ENCODE peak calls at places on chromosomes 12 and 14, in six cellular contexts. One of them, this sample, is unnamed.

GRCh38 chr12:116164976-116165425 is 112.5 kb downstream of the MED13L start:
- DNase-seq in transverse colon: no peak
- DNase-seq in A549: no peak
- DNase-seq in right lobe of liver: no peak
- DNase-seq in GM12892: no peak
- DNase-seq in Peyer's patch: no peak
- DNase-seq in this sample: no peak

GRCh38 chr12:52949413-52950331 is 754 bp downstream of the KRT18 start:
- DNase-seq in transverse colon: peak; percentile 85
- DNase-seq in A549: peak; percentile 87
- DNase-seq in right lobe of liver: no peak
- DNase-seq in GM12892: no peak
- DNase-seq in Peyer's patch: peak; percentile 85
- DNase-seq in this sample: peak; percentile 93

GRCh38 chr14:80202888-80203562 is 8.3 kb downstream of the DIO2 start:
- DNase-seq in transverse colon: peak; percentile 10
- DNase-seq in A549: no peak
- DNase-seq in right lobe of liver: no peak
- DNase-seq in GM12892: no peak
- DNase-seq in Peyer's patch: peak; percentile 49
- DNase-seq in this sample: no peak

GRCh38 chr12:98997-99396 is 32.4 kb downstream of the IQSEC3 start:
- DNase-seq in transverse colon: no peak
- DNase-seq in A549: no peak
- DNase-seq in right lobe of liver: no peak
- DNase-seq in GM12892: no peak
- DNase-seq in Peyer's patch: no peak
- DNase-seq in this sample: no peak

GRCh38 chr12:107670999-107671643 is 14.5 kb upstream of the PWP1 start:
- DNase-seq in transverse colon: peak; percentile 27
- DNase-seq in A549: no peak
- DNase-seq in right lobe of liver: peak; percentile 79
- DNase-seq in GM12892: no peak
- DNase-seq in Peyer's patch: peak; percentile 55
- DNase-seq in this sample: no peak

GRCh38 chr12:53365245-53365904 is 14.6 kb upstream of the SP1 start:
- DNase-seq in transverse colon: no peak
- DNase-seq in A549: no peak
- DNase-seq in right lobe of liver: no peak
- DNase-seq in GM12892: no peak
- DNase-seq in Peyer's patch: no peak
- DNase-seq in this sample: no peak

GRCh38 chr12:70691018-70691672 is 53.9 kb upstream of the PTPRB start:
- DNase-seq in transverse colon: no peak
- DNase-seq in A549: no peak
- DNase-seq in right lobe of liver: no peak
- DNase-seq in GM12892: no peak
- DNase-seq in Peyer's patch: no peak
- DNase-seq in this sample: no peak

GRCh38 chr12:66438601-66439000 is 136.3 kb downstream of the HELB start:
- DNase-seq in transverse colon: no peak
- DNase-seq in A549: no peak
- DNase-seq in right lobe of liver: no peak
- DNase-seq in GM12892: no peak
- DNase-seq in Peyer's patch: no peak
- DNase-seq in this sample: no peak

GRCh38 chr12:114697741-114698565 is 14.0 kb upstream of the TBX3 start:
- DNase-seq in transverse colon: no peak
- DNase-seq in A549: no peak
- DNase-seq in right lobe of liver: no peak
- DNase-seq in GM12892: no peak
- DNase-seq in Peyer's patch: no peak
- DNase-seq in this sample: no peak

GRCh38 chr12:25752910-25753309 is 199.8 kb upstream of the LMNTD1 start:
- DNase-seq in transverse colon: no peak
- DNase-seq in A549: no peak
- DNase-seq in right lobe of liver: no peak
- DNase-seq in GM12892: no peak
- DNase-seq in Peyer's patch: no peak
- DNase-seq in this sample: no peak

GRCh38 chr14:45135659-45136314 is at the start of gene FANCM:
- DNase-seq in transverse colon: peak; percentile 93
- DNase-seq in A549: peak; percentile 89
- DNase-seq in right lobe of liver: peak; percentile 86
- DNase-seq in GM12892: peak; percentile 54
- DNase-seq in Peyer's patch: peak; percentile 96
- DNase-seq in this sample: peak; percentile 36

GRCh38 chr14:45133683-45134050 is 614 bp downstream of the FKBP3 start:
- DNase-seq in transverse colon: no peak
- DNase-seq in A549: no peak
- DNase-seq in right lobe of liver: no peak
- DNase-seq in GM12892: no peak
- DNase-seq in Peyer's patch: no peak
- DNase-seq in this sample: no peak

GRCh38 chr14:45135181-45135580 is 549 bp upstream of the FANCM start:
- DNase-seq in transverse colon: no peak
- DNase-seq in A549: no peak
- DNase-seq in right lobe of liver: no peak
- DNase-seq in GM12892: no peak
- DNase-seq in Peyer's patch: no peak
- DNase-seq in this sample: no peak

GRCh38 chr14:45128963-45129629 is 5.2 kb downstream of the FKBP3 start:
- DNase-seq in transverse colon: no peak
- DNase-seq in A549: no peak
- DNase-seq in right lobe of liver: no peak
- DNase-seq in GM12892: no peak
- DNase-seq in Peyer's patch: no peak
- DNase-seq in this sample: no peak

GRCh38 chr14:45134051-45134958 is at the start of gene FKBP3:
- DNase-seq in transverse colon: peak; percentile 97
- DNase-seq in A549: peak; percentile 97
- DNase-seq in right lobe of liver: peak; percentile 97
- DNase-seq in GM12892: peak; percentile 86
- DNase-seq in Peyer's patch: peak; percentile 99
- DNase-seq in this sample: peak; percentile 79
- TF ChIP-seq POLR2A in transverse colon: peak; percentile 93
- TF ChIP-seq POLR2A in A549: peak; percentile 87
- TF ChIP-seq POLR2A in right lobe of liver: peak; percentile 86
- TF ChIP-seq POLR2A in GM12892: peak; percentile 85
- TF ChIP-seq POLR2A in Peyer's patch: peak; percentile 75
- TF ChIP-seq POLR2A in this sample: peak; percentile 65

DNA sequence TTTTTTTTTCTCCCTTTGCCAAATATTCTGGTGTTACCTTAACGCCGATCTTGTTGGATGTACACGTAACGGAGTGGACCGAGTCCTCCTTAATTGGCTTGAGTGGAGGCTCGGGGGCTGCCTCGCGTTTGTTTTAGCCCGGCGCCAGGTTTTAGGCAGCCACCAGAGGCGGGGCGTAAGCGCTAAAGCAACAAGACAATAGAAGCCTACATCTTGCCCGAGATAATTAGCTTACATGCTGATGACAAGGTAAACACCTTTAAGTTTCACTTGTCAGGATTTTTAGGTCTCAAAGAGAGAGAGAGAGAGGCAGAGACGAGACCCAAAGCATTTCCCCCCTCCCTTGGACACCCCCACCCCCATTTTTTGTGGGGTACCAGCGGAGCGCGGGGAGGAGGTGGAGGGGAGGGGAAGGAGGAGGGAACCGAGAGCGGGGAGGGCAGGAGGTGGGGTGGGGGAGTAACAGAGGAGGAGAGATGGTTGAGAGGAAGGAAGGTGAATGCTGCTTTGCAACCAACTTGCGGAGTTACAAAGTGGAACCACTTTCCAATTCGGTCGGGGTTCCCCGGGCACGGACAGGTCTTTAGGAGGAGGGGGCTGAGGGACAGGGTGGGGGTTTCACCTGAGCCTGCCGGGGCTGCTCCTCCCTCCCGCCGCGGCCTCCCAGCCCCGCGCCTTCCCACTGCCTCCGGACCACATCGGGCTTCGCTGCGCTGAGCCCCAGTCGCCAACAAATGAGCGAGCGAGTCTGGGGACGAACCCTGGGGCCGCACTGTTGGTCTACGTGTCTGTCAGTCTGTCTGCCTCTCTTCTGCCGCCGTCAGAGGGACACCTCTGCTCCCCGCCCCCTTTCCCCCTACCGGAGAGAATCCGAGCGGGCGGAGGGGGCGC is at the start of gene NKX2-1:
- DNase-seq in transverse colon: no peak
- DNase-seq in A549: peak; percentile 43
- DNase-seq in right lobe of liver: no peak
- DNase-seq in GM12892: no peak
- DNase-seq in Peyer's patch: no peak
- DNase-seq in this sample: no peak
- TF ChIP-seq POLR2A in transverse colon: no peak
- TF ChIP-seq POLR2A in A549: no peak
- TF ChIP-seq POLR2A in right lobe of liver: no peak
- TF ChIP-seq POLR2A in GM12892: no peak
- TF ChIP-seq POLR2A in Peyer's patch: no peak
- TF ChIP-seq POLR2A in this sample: no peak

GRCh38 chr12:57549203-57549908 is 488 bp upstream of the KIF5A start:
- DNase-seq in transverse colon: no peak
- DNase-seq in A549: no peak
- DNase-seq in right lobe of liver: no peak
- DNase-seq in GM12892: no peak
- DNase-seq in Peyer's patch: no peak
- DNase-seq in this sample: no peak

GRCh38 chr12:57548488-57548887 is 1.4 kb upstream of the KIF5A start:
- DNase-seq in transverse colon: no peak
- DNase-seq in A549: no peak
- DNase-seq in right lobe of liver: no peak
- DNase-seq in GM12892: no peak
- DNase-seq in Peyer's patch: no peak
- DNase-seq in this sample: no peak

GRCh38 chr12:57545809-57546437 is 1.1 kb downstream of the DCTN2 start:
- DNase-seq in transverse colon: peak; percentile 30
- DNase-seq in A549: no peak
- DNase-seq in right lobe of liver: no peak
- DNase-seq in GM12892: no peak
- DNase-seq in Peyer's patch: peak; percentile 63
- DNase-seq in this sample: no peak

GRCh38 chr12:57546438-57547365 is at the start of gene DCTN2:
- DNase-seq in transverse colon: peak; percentile 97
- DNase-seq in A549: peak; percentile 99
- DNase-seq in right lobe of liver: peak; percentile 96
- DNase-seq in GM12892: peak; percentile 96
- DNase-seq in Peyer's patch: peak; percentile 98
- DNase-seq in this sample: peak; percentile 98

GRCh38 chr12:57547366-57548315 is 649 bp upstream of the DCTN2 start:
- DNase-seq in transverse colon: no peak
- DNase-seq in A549: no peak
- DNase-seq in right lobe of liver: no peak
- DNase-seq in GM12892: no peak
- DNase-seq in Peyer's patch: no peak
- DNase-seq in this sample: no peak
- TF ChIP-seq POLR2A in transverse colon: no peak
- TF ChIP-seq POLR2A in A549: no peak
- TF ChIP-seq POLR2A in right lobe of liver: no peak
- TF ChIP-seq POLR2A in GM12892: no peak
- TF ChIP-seq POLR2A in Peyer's patch: no peak
- TF ChIP-seq POLR2A in this sample: no peak

GRCh38 chr12:103929909-103930786 is at the start of gene HSP90B1:
- DNase-seq in transverse colon: peak; percentile 100
- DNase-seq in A549: peak; percentile 100
- DNase-seq in right lobe of liver: peak; percentile 99
- DNase-seq in GM12892: peak; percentile 95
- DNase-seq in Peyer's patch: peak; percentile 100
- DNase-seq in this sample: peak; percentile 92
- TF ChIP-seq POLR2A in transverse colon: peak; percentile 86
- TF ChIP-seq POLR2A in A549: peak; percentile 96
- TF ChIP-seq POLR2A in right lobe of liver: peak; percentile 98
- TF ChIP-seq POLR2A in GM12892: peak; percentile 98
- TF ChIP-seq POLR2A in Peyer's patch: peak; percentile 77
- TF ChIP-seq POLR2A in this sample: peak; percentile 94

GRCh38 chr14:95533391-95533821 is 1.4 kb upstream of the GLRX5 start:
- DNase-seq in transverse colon: no peak
- DNase-seq in A549: no peak
- DNase-seq in right lobe of liver: no peak
- DNase-seq in GM12892: no peak
- DNase-seq in Peyer's patch: peak; percentile 45
- DNase-seq in this sample: no peak
- TF ChIP-seq POLR2A in transverse colon: no peak
- TF ChIP-seq POLR2A in A549: no peak
- TF ChIP-seq POLR2A in right lobe of liver: no peak
- TF ChIP-seq POLR2A in GM12892: no peak
- TF ChIP-seq POLR2A in Peyer's patch: no peak
- TF ChIP-seq POLR2A in this sample: no peak

GRCh38 chr12:92144631-92145480 is 790 bp downstream of the BTG1 start:
- DNase-seq in transverse colon: peak; percentile 71
- DNase-seq in A549: no peak
- DNase-seq in right lobe of liver: peak; percentile 75
- DNase-seq in GM12892: no peak
- DNase-seq in Peyer's patch: peak; percentile 82
- DNase-seq in this sample: no peak
- TF ChIP-seq POLR2A in transverse colon: peak; percentile 42
- TF ChIP-seq POLR2A in A549: peak; percentile 9
- TF ChIP-seq POLR2A in right lobe of liver: no peak
- TF ChIP-seq POLR2A in GM12892: peak; percentile 65
- TF ChIP-seq POLR2A in Peyer's patch: peak; percentile 34
- TF ChIP-seq POLR2A in this sample: peak; percentile 32

DNA sequence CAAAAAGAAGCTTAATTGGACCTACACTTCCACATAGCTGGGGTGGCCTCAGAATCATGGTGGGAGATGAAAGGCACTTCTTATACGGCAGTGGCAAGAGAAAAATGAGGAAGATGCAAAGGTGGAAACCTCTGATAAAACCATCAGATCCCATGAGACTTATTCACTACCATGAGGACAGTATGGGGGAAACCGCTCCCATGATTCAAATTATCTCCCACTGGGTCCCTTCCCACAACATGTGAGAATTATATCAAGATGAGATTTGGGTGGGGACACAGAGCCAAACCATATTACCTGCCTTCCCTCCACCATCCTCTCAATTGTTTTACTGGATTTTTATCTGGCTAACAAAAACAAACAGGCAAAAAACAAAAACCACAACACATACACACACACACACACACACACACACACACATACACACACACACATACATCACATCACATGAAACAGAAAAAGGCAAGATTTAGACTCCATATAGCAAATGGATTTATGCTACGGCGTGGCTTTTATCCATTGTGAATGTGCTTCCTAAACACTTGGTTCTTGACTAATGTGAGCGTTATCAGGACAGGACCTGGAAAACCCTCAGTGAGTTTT is 66.7 kb downstream of the ZFP36L1 start:
- DNase-seq in transverse colon: no peak
- DNase-seq in A549: no peak
- DNase-seq in right lobe of liver: no peak
- DNase-seq in GM12892: no peak
- DNase-seq in Peyer's patch: no peak
- DNase-seq in this sample: no peak
- TF ChIP-seq POLR2A in transverse colon: no peak
- TF ChIP-seq POLR2A in A549: no peak
- TF ChIP-seq POLR2A in right lobe of liver: no peak
- TF ChIP-seq POLR2A in GM12892: no peak
- TF ChIP-seq POLR2A in Peyer's patch: no peak
- TF ChIP-seq POLR2A in this sample: no peak